ENCODE peak calls at places on chromosomes 13 and 19, in ten cellular contexts. One of them, this sample, is unnamed.

GRCh38 chr19:43503501-43504425 is 783 bp downstream of the PHLDB3 start:
- DNase-seq in DMS 273 treated with DMSO at 0.1 percent for 48 hours: peak
- DNase-seq in pons: peak
- DNase-seq in mesendoderm: peak
- DNase-seq in SHP77: peak
- DNase-seq in CD8-positive, alpha-beta memory T cell: peak
- DNase-seq in astrocyte of the hippocampus: peak
- DNase-seq in activated B cell treated with CpG ODN at 0.5 μM for 24 hours: peak
- DNase-seq in NCI-H1930: peak
- DNase-seq in mucosa of gallbladder: peak
- DNase-seq in this sample: peak

GRCh38 chr13:105159794-105160193 is 1375.7 kb downstream of the EFNB2 start:
- DNase-seq in mucosa of gallbladder: no peak
- DNase-seq in SHP77: peak
- DNase-seq in mesendoderm: no peak
- DNase-seq in pons: no peak
- DNase-seq in DMS 273 treated with DMSO at 0.1 percent for 48 hours: no peak
- DNase-seq in NCI-H1930: no peak
- DNase-seq in CD8-positive, alpha-beta memory T cell: no peak
- DNase-seq in activated B cell treated with CpG ODN at 0.5 μM for 24 hours: no peak
- DNase-seq in astrocyte of the hippocampus: no peak
- DNase-seq in this sample: no peak

GRCh38 chr19:42279902-42280760 is 11.1 kb downstream of the CIC start:
- DNase-seq in SHP77: peak
- DNase-seq in astrocyte of the hippocampus: peak
- DNase-seq in mesendoderm: peak
- DNase-seq in NCI-H1930: peak
- DNase-seq in mucosa of gallbladder: peak
- DNase-seq in DMS 273 treated with DMSO at 0.1 percent for 48 hours: peak
- DNase-seq in activated B cell treated with CpG ODN at 0.5 μM for 24 hours: peak
- DNase-seq in pons: peak
- DNase-seq in CD8-positive, alpha-beta memory T cell: peak
- DNase-seq in this sample: peak

GRCh38 chr19:16615788-16616187 is 12.2 kb downstream of the MED26 start:
- DNase-seq in SHP77: no peak
- DNase-seq in mucosa of gallbladder: no peak
- DNase-seq in activated B cell treated with CpG ODN at 0.5 μM for 24 hours: no peak
- DNase-seq in DMS 273 treated with DMSO at 0.1 percent for 48 hours: no peak
- DNase-seq in NCI-H1930: no peak
- DNase-seq in astrocyte of the hippocampus: no peak
- DNase-seq in pons: no peak
- DNase-seq in CD8-positive, alpha-beta memory T cell: no peak
- DNase-seq in mesendoderm: peak
- DNase-seq in this sample: no peak

GRCh38 chr19:39676004-39676403 is 20.3 kb downstream of the LGALS16 start:
- DNase-seq in activated B cell treated with CpG ODN at 0.5 μM for 24 hours: no peak
- DNase-seq in mesendoderm: no peak
- DNase-seq in pons: no peak
- DNase-seq in astrocyte of the hippocampus: no peak
- DNase-seq in SHP77: no peak
- DNase-seq in mucosa of gallbladder: no peak
- DNase-seq in NCI-H1930: no peak
- DNase-seq in DMS 273 treated with DMSO at 0.1 percent for 48 hours: no peak
- DNase-seq in CD8-positive, alpha-beta memory T cell: no peak
- DNase-seq in this sample: no peak

GRCh38 chr19:6811906-6812305 is 39.4 kb downstream of the VAV1 start:
- DNase-seq in activated B cell treated with CpG ODN at 0.5 μM for 24 hours: no peak
- DNase-seq in mucosa of gallbladder: no peak
- DNase-seq in CD8-positive, alpha-beta memory T cell: no peak
- DNase-seq in mesendoderm: peak
- DNase-seq in SHP77: no peak
- DNase-seq in astrocyte of the hippocampus: peak
- DNase-seq in NCI-H1930: no peak
- DNase-seq in DMS 273 treated with DMSO at 0.1 percent for 48 hours: peak
- DNase-seq in pons: peak
- DNase-seq in this sample: peak

GRCh38 chr13:33931397-33931987 is 113.5 kb downstream of the RFC3 start:
- DNase-seq in CD8-positive, alpha-beta memory T cell: no peak
- DNase-seq in pons: peak
- DNase-seq in DMS 273 treated with DMSO at 0.1 percent for 48 hours: no peak
- DNase-seq in astrocyte of the hippocampus: peak
- DNase-seq in activated B cell treated with CpG ODN at 0.5 μM for 24 hours: no peak
- DNase-seq in mucosa of gallbladder: no peak
- DNase-seq in mesendoderm: peak
- DNase-seq in NCI-H1930: peak
- DNase-seq in SHP77: peak
- DNase-seq in this sample: peak

GRCh38 chr13:50215389-50215788 is 200.1 kb downstream of the KCNRG start:
- DNase-seq in activated B cell treated with CpG ODN at 0.5 μM for 24 hours: no peak
- DNase-seq in mesendoderm: no peak
- DNase-seq in NCI-H1930: no peak
- DNase-seq in mucosa of gallbladder: no peak
- DNase-seq in DMS 273 treated with DMSO at 0.1 percent for 48 hours: no peak
- DNase-seq in astrocyte of the hippocampus: no peak
- DNase-seq in SHP77: no peak
- DNase-seq in CD8-positive, alpha-beta memory T cell: no peak
- DNase-seq in pons: no peak
- DNase-seq in this sample: no peak

GRCh38 chr19:52585101-52585500 is 15.0 kb downstream of the ZNF701 start:
- DNase-seq in astrocyte of the hippocampus: no peak
- DNase-seq in pons: no peak
- DNase-seq in mucosa of gallbladder: peak
- DNase-seq in activated B cell treated with CpG ODN at 0.5 μM for 24 hours: no peak
- DNase-seq in SHP77: no peak
- DNase-seq in NCI-H1930: no peak
- DNase-seq in mesendoderm: no peak
- DNase-seq in DMS 273 treated with DMSO at 0.1 percent for 48 hours: no peak
- DNase-seq in CD8-positive, alpha-beta memory T cell: no peak
- DNase-seq in this sample: no peak

GRCh38 chr13:101579291-101579802 is 126.9 kb downstream of the ITGBL1 start:
- DNase-seq in activated B cell treated with CpG ODN at 0.5 μM for 24 hours: no peak
- DNase-seq in CD8-positive, alpha-beta memory T cell: no peak
- DNase-seq in mesendoderm: no peak
- DNase-seq in SHP77: peak
- DNase-seq in astrocyte of the hippocampus: peak
- DNase-seq in pons: no peak
- DNase-seq in mucosa of gallbladder: no peak
- DNase-seq in DMS 273 treated with DMSO at 0.1 percent for 48 hours: no peak
- DNase-seq in NCI-H1930: no peak
- DNase-seq in this sample: no peak

GRCh38 chr19:45045671-45046353 is 7.0 kb downstream of the CLASRP start:
- DNase-seq in DMS 273 treated with DMSO at 0.1 percent for 48 hours: no peak
- DNase-seq in activated B cell treated with CpG ODN at 0.5 μM for 24 hours: no peak
- DNase-seq in NCI-H1930: no peak
- DNase-seq in mesendoderm: no peak
- DNase-seq in pons: peak
- DNase-seq in mucosa of gallbladder: peak
- DNase-seq in SHP77: no peak
- DNase-seq in astrocyte of the hippocampus: peak
- DNase-seq in CD8-positive, alpha-beta memory T cell: no peak
- DNase-seq in this sample: no peak

GRCh38 chr13:82800391-82800790 is 1081.9 kb downstream of the SLITRK1 start:
- DNase-seq in SHP77: no peak
- DNase-seq in activated B cell treated with CpG ODN at 0.5 μM for 24 hours: no peak
- DNase-seq in mucosa of gallbladder: no peak
- DNase-seq in pons: no peak
- DNase-seq in NCI-H1930: no peak
- DNase-seq in mesendoderm: no peak
- DNase-seq in CD8-positive, alpha-beta memory T cell: no peak
- DNase-seq in DMS 273 treated with DMSO at 0.1 percent for 48 hours: no peak
- DNase-seq in astrocyte of the hippocampus: peak
- DNase-seq in this sample: no peak

GRCh38 chr13:29754486-29754806 is 96.0 kb downstream of the UBL3 start:
- DNase-seq in mesendoderm: peak
- DNase-seq in astrocyte of the hippocampus: peak
- DNase-seq in pons: no peak
- DNase-seq in mucosa of gallbladder: no peak
- DNase-seq in NCI-H1930: no peak
- DNase-seq in DMS 273 treated with DMSO at 0.1 percent for 48 hours: no peak
- DNase-seq in SHP77: no peak
- DNase-seq in activated B cell treated with CpG ODN at 0.5 μM for 24 hours: no peak
- DNase-seq in CD8-positive, alpha-beta memory T cell: no peak
- DNase-seq in this sample: no peak

GRCh38 chr19:49681830-49682229 is 4.8 kb downstream of the PRMT1 start:
- DNase-seq in SHP77: no peak
- DNase-seq in activated B cell treated with CpG ODN at 0.5 μM for 24 hours: no peak
- DNase-seq in NCI-H1930: no peak
- DNase-seq in CD8-positive, alpha-beta memory T cell: no peak
- DNase-seq in mucosa of gallbladder: no peak
- DNase-seq in astrocyte of the hippocampus: no peak
- DNase-seq in mesendoderm: no peak
- DNase-seq in DMS 273 treated with DMSO at 0.1 percent for 48 hours: no peak
- DNase-seq in pons: no peak
- DNase-seq in this sample: no peak

GRCh38 chr19:2381151-2381822 is 21.2 kb downstream of the TMPRSS9 start:
- DNase-seq in activated B cell treated with CpG ODN at 0.5 μM for 24 hours: no peak
- DNase-seq in mucosa of gallbladder: no peak
- DNase-seq in pons: peak
- DNase-seq in astrocyte of the hippocampus: peak
- DNase-seq in SHP77: no peak
- DNase-seq in CD8-positive, alpha-beta memory T cell: no peak
- DNase-seq in NCI-H1930: no peak
- DNase-seq in DMS 273 treated with DMSO at 0.1 percent for 48 hours: no peak
- DNase-seq in mesendoderm: no peak
- DNase-seq in this sample: no peak